ENCODE peak calls at places on chromosomes 1 and 21, in six cellular contexts. T, L, E, H, W and I are unnamed samples.

GRCh38 chr1:5938068-5938740 is 54.0 kb downstream of the NPHP4 start:
- DNase-seq in T (no peak), L (peak), E (peak), H (no peak), W (no peak), I (no peak)

GRCh38 chr1:203148579-203148978 is 21.1 kb downstream of the ADORA1 start:
- DNase-seq in T (no peak), L (no peak), E (no peak), H (no peak), W (no peak), I (no peak)

GRCh38 chr1:86739901-86740507 is 35.6 kb downstream of the SH3GLB1 start:
- DNase-seq in T (peak), L (no peak), E (peak), H (no peak), W (no peak), I (no peak)

GRCh38 chr1:19804786-19805390 is 5.2 kb upstream of the TMCO4 start:
- DNase-seq in T (no peak), L (peak), E (peak), H (no peak), W (no peak), I (no peak)

GRCh38 chr1:172826096-172826741 is 167.3 kb downstream of the FASLG start:
- DNase-seq in T (peak), L (peak), E (peak), H (peak), W (peak), I (no peak)

GRCh38 chr1:215728206-215728605 is 161.1 kb downstream of the KCTD3 start:
- DNase-seq in T (no peak), L (no peak), E (no peak), H (no peak), W (no peak), I (no peak)

GRCh38 chr1:237756304-237756967 is 134.3 kb downstream of the ZP4 start:
- DNase-seq in T (no peak), L (no peak), E (no peak), H (no peak), W (no peak), I (no peak)

GRCh38 chr1:205963352-205963751 is 20.1 kb upstream of the SLC26A9 start:
- DNase-seq in T (no peak), L (peak), E (peak), H (peak), W (no peak), I (no peak)

GRCh38 chr21:25970254-25970930 is 200.2 kb downstream of the APP start:
- DNase-seq in T (no peak), L (peak), E (peak), H (no peak), W (no peak), I (no peak)

GRCh38 chr1:70528591-70529333 is 117.7 kb downstream of the CTH start:
- DNase-seq in T (peak), L (peak), E (peak), H (peak), W (peak), I (no peak)

GRCh38 chr1:170576980-170577379 is 45.0 kb downstream of the GORAB start:
- DNase-seq in T (no peak), L (no peak), E (no peak), H (no peak), W (no peak), I (no peak)

GRCh38 chr1:84253891-84254290 is 47.6 kb upstream of the SAMD13 start:
- DNase-seq in T (no peak), L (peak), E (peak), H (peak), W (no peak), I (no peak)

GRCh38 chr21:39341249-39341923 is 7.5 kb downstream of the HMGN1 start:
- DNase-seq in T (no peak), L (no peak), E (no peak), H (no peak), W (no peak), I (no peak)

GRCh38 chr1:88595355-88595754 is 88.7 kb upstream of the PKN2 start:
- DNase-seq in T (peak), L (peak), E (peak), H (peak), W (peak), I (no peak)

DNA sequence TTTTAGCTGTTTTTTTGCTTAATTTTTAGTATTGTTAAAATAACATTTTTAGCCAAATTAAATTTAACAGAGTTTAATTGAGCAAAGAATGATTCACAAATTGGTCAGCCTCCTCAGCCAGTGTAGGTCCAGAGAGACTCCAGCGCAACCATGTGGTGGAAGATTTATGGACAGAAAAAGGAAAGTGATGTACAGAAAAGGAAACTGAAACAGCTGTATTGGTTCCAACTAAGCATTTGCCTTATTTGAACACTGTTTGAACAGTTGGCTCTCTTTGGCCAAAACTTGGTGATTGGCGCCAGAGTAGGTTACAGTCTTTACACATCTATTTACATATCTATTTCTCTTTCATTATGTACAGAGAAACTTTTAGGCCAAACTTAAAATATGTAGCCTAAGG is 19.4 kb downstream of the RPS6KC1 start:
- DNase-seq in T (peak), L (peak), E (peak), H (peak), W (peak), I (no peak)
- TF ChIP-seq CTCF in T (peak), L (peak), E (peak), H (no peak), W (peak), I (no peak)

GRCh38 chr21:44802396-44803153 is 955 bp upstream of the UBE2G2 start:
- DNase-seq in T (peak), L (no peak), E (peak), H (no peak), W (peak), I (no peak)
- TF ChIP-seq CTCF in T (no peak), L (no peak), E (no peak), H (no peak), W (peak), I (no peak)

GRCh38 chr1:155272466-155273133 is 704 bp downstream of the CLK2 start:
- DNase-seq in T (no peak), L (peak), E (peak), H (peak), W (no peak), I (no peak)

GRCh38 chr1:155277070-155277895 is at the start of gene HCN3:
- DNase-seq in T (peak), L (peak), E (peak), H (peak), W (peak), I (peak)

GRCh38 chr1:155269381-155269780 is 3.9 kb downstream of the CLK2 start:
- DNase-seq in T (no peak), L (no peak), E (no peak), H (no peak), W (no peak), I (no peak)

GRCh38 chr1:155268630-155269029 is 4.7 kb downstream of the CLK2 start:
- DNase-seq in T (no peak), L (no peak), E (no peak), H (no peak), W (no peak), I (no peak)

DNA sequence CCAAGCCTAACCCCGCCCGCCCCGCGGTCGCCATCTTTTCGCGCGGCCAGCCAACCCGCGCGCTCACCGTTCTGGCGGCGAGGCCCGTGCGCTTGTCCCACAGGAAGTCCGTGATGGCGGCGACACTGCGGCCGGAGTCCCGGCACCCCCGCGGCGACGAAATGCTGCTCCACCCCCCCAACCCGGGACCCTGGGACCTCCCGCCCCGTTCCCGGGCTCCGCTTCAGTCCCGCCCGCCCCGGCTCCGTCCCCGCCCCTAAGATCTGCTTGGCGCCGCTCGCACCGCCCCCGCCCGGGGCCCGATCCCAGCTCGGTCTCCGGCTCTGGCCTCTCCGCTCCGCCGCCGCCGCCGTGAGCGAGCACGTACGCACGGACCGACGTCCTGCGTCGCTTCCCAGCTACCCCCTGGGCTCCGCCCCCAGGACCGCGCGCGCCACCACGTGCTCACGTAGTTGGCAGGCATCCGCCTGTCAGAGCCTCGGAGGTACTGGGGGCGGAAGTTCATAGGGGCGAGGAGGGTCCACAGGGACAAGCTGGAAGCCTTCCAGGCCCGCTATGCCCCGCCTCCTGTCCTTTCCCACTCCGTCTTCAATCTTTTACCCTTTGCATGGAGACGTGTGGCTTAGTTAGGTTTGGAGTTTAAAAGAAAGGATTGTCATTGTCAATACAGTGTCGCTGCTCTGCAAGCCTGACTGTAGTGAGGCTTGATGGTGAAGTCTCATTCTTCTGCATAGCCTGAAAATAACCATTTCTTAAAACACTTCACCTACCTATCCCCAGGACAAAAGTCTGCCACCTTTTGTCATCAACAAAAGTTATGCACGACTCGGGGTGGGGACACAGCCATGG is at the start of gene CLK2:
- DNase-seq in T (peak), L (peak), E (peak), H (peak), W (peak), I (peak)
- TF ChIP-seq CTCF in T (no peak), L (no peak), E (no peak), H (no peak), W (no peak), I (no peak)

GRCh38 chr21:44844256-44844655 is 26.4 kb upstream of the SUMO3 start:
- DNase-seq in T (no peak), L (no peak), E (no peak), H (no peak), W (no peak), I (no peak)
- TF ChIP-seq CTCF in T (no peak), L (no peak), E (no peak), H (no peak), W (no peak), I (no peak)

GRCh38 chr1:181425566-181425965 is 57.8 kb upstream of the CACNA1E start:
- DNase-seq in T (no peak), L (no peak), E (no peak), H (no peak), W (no peak), I (no peak)

GRCh38 chr1:181417915-181418314 is 65.4 kb upstream of the CACNA1E start:
- DNase-seq in T (no peak), L (no peak), E (no peak), H (no peak), W (no peak), I (no peak)

GRCh38 chr1:181424786-181425403 is 58.4 kb upstream of the CACNA1E start:
- DNase-seq in T (peak), L (peak), E (peak), H (peak), W (peak), I (peak)

DNA sequence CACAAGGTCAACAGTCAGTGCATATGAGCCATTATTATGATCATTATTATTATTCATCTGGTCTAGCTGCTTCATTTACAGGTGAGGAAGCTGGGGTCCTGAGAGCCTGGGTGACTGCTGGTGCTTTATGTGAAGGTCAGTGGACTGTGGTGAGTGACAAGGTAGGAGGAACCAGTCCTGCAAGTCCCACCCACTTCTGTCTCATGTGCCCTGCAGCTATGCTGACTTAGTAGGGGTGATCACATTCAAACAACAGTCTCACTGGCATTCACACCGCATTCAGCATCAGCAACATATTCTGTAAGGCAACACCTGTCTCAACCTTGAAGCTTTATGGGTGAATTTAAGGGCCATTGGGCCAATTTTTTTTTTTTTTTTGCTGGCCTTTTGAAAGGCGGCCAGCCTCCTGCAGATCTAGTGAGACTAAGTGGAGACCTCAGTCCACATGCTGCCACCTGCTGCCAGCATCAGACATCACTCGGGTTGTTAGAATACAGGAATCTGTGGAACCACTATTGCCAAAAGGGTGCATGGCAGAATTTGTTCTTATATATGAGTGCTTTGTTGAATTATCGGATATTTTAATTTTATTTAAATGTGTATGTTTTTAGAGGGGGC is 59.9 kb upstream of the CACNA1E start:
- DNase-seq in T (peak), L (peak), E (peak), H (peak), W (peak), I (no peak)
- TF ChIP-seq CTCF in T (peak), L (peak), E (peak), H (peak), W (peak), I (no peak)

GRCh38 chr1:119188926-119189325 is 48.5 kb upstream of the WARS2 start:
- DNase-seq in T (no peak), L (no peak), E (peak), H (no peak), W (no peak), I (no peak)

GRCh38 chr1:119181236-119181635 is 40.8 kb upstream of the WARS2 start:
- DNase-seq in T (no peak), L (no peak), E (no peak), H (no peak), W (no peak), I (no peak)

GRCh38 chr1:119187416-119187815 is 47.0 kb upstream of the WARS2 start:
- DNase-seq in T (no peak), L (no peak), E (peak), H (no peak), W (no peak), I (no peak)

GRCh38 chr1:119186471-119186870 is 46.0 kb upstream of the WARS2 start:
- DNase-seq in T (no peak), L (no peak), E (peak), H (peak), W (no peak), I (no peak)

GRCh38 chr1:119184972-119185371 is 44.5 kb upstream of the WARS2 start:
- DNase-seq in T (no peak), L (no peak), E (no peak), H (no peak), W (no peak), I (no peak)
- TF ChIP-seq CTCF in T (no peak), L (no peak), E (no peak), H (no peak), W (no peak), I (peak)

GRCh38 chr1:220786337-220787068 is at the start of gene MTARC1:
- DNase-seq in T (peak), L (no peak), E (peak), H (no peak), W (no peak), I (peak)
- TF ChIP-seq CTCF in T (peak), L (no peak), E (no peak), H (no peak), W (no peak), I (no peak)

DNA sequence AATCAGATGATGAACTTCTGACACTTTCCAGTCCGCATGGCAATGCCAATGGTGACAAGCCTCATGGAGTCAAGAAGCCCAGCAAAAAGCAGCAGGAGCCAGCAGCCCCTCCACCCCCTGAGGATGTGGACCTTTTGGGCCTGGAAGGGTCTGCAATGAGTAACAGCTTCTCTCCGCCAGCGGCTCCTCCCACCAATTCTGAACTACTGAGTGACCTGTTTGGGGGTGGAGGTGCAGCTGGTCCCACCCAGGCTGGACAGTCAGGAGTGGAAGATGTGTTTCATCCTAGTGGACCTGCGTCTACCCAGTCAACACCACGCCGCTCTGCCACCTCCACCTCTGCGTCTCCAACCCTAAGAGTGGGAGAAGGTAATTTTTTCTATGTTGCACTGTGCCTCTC is 28.0 kb upstream of the LEPR start:
- DNase-seq in T (no peak), L (no peak), E (no peak), H (no peak), W (no peak), I (no peak)
- TF ChIP-seq CTCF in T (no peak), L (no peak), E (no peak), H (no peak), W (no peak), I (no peak)

GRCh38 chr1:23196627-23197328 is 20.5 kb downstream of the HTR1D start:
- DNase-seq in T (no peak), L (peak), E (peak), H (peak), W (no peak), I (no peak)

GRCh38 chr1:23200885-23201284 is 16.4 kb downstream of the HTR1D start:
- DNase-seq in T (no peak), L (no peak), E (peak), H (no peak), W (no peak), I (no peak)

GRCh38 chr1:23202263-23202749 is 15.0 kb downstream of the HTR1D start:
- DNase-seq in T (peak), L (no peak), E (peak), H (peak), W (no peak), I (no peak)

GRCh38 chr1:23194119-23194984 is 22.9 kb downstream of the HTR1D start:
- DNase-seq in T (no peak), L (peak), E (peak), H (peak), W (no peak), I (no peak)

GRCh38 chr1:23198373-23198772 is 18.9 kb downstream of the HTR1D start:
- DNase-seq in T (no peak), L (peak), E (peak), H (peak), W (no peak), I (no peak)
- TF ChIP-seq CTCF in T (no peak), L (no peak), E (peak), H (no peak), W (no peak), I (peak)